ENCODE peak calls at places on chromosome 1, in five cellular contexts. M is effector memory CD4-positive, alpha-beta T cell; Y is T-cell; O is uterus; R is NT2/D1. K is an unnamed sample.

GRCh38 chr1:32753532-32754281 is 51.1 kb upstream of the SYNC start:
- DNase-seq in M (peak), Y (peak), O (peak), R (peak), K (no peak)

GRCh38 chr1:18246543-18246942 is 138.9 kb downstream of the IGSF21 start:
- DNase-seq in M (no peak), Y (no peak), O (no peak), R (no peak), K (no peak)

GRCh38 chr1:110864260-110864659 is 8.7 kb upstream of the CD53 start:
- DNase-seq in M (no peak), Y (no peak), O (no peak), R (no peak), K (no peak)

GRCh38 chr1:99650773-99651437 is 5.0 kb downstream of the PALMD start:
- DNase-seq in M (no peak), Y (no peak), O (no peak), R (no peak), K (no peak)

GRCh38 chr1:37602750-37603694 is 7.3 kb upstream of the GNL2 start:
- DNase-seq in M (no peak), Y (peak), O (no peak), R (peak), K (peak)

GRCh38 chr1:86774305-86775304 is 70.2 kb downstream of the SH3GLB1 start:
- DNase-seq in M (no peak), Y (peak), O (peak), R (peak), K (no peak)

GRCh38 chr1:205204552-205204951 is 7.0 kb downstream of the DSTYK start:
- DNase-seq in M (no peak), Y (no peak), O (no peak), R (no peak), K (no peak)

GRCh38 chr1:22728751-22729399 is 18.2 kb downstream of the EPHB2 start:
- DNase-seq in M (no peak), Y (no peak), O (no peak), R (no peak), K (no peak)

GRCh38 chr1:7012461-7012924 is 227.2 kb downstream of the CAMTA1 start:
- DNase-seq in M (no peak), Y (no peak), O (no peak), R (no peak), K (no peak)

GRCh38 chr1:12658531-12659453 is 14.9 kb downstream of the AADACL4 start:
- DNase-seq in M (peak), Y (peak), O (peak), R (peak), K (peak)

K was measured in iPS DF 6.9.